ENCODE peak calls at places on chromosomes 12 and 14, in eight cellular contexts. R is lower leg skin; L is CD8-positive, alpha-beta T cell; O is upper lobe of right lung; Q is fibroblast of the aortic adventitia; H is kidney; E is astrocyte of the spinal cord; M is colonic mucosa. J is an unnamed sample.
A peak's percentile ranks its signal among the peaks of the same experiment; 100 is the strongest.

GRCh38 chr14:70907172-70907995 is at the start of gene PCNX1:
- DNase-seq in Q (peak; percentile 81), L (peak; percentile 84), E (peak; percentile 85), H (peak; percentile 97), M (peak; percentile 87), R (peak; percentile 97), O (peak; percentile 95), J (peak; percentile 90)

GRCh38 chr14:103528158-103528511 is 861 bp upstream of the TRMT61A start:
- DNase-seq in E (no peak), M (peak; percentile 68), L (no peak), R (no peak), H (peak; percentile 83), O (no peak), Q (peak; percentile 27), J (no peak)

GRCh38 chr12:52440821-52441319 is 6.7 kb upstream of the KRT75 start:
- DNase-seq in L (no peak), Q (peak; percentile 2), R (peak; percentile 48), M (no peak), E (peak; percentile 33), H (no peak), O (no peak), J (no peak)

GRCh38 chr12:54251667-54252284 is 28.1 kb downstream of the CBX5 start:
- DNase-seq in Q (peak; percentile 73), L (no peak), E (peak; percentile 51), H (no peak), O (no peak), M (no peak), R (no peak), J (peak; percentile 41)

GRCh38 chr12:14384783-14385638 is 19.5 kb downstream of the ATF7IP start:
- DNase-seq in O (no peak), H (no peak), R (no peak), L (peak; percentile 26), E (peak; percentile 97), M (peak; percentile 76), Q (peak; percentile 96), J (peak; percentile 65)

GRCh38 chr14:51792819-51793218 is 67.6 kb upstream of the GNG2 start:
- DNase-seq in O (no peak), E (peak; percentile 14), Q (peak; percentile 5), L (no peak), H (no peak), R (no peak), M (no peak), J (no peak)

GRCh38 chr12:1936406-1937320 is 18.2 kb upstream of the CACNA2D4 start:
- DNase-seq in O (peak; percentile 87), R (no peak), L (no peak), M (peak; percentile 87), Q (peak; percentile 65), E (peak; percentile 76), H (peak; percentile 77), J (no peak)

GRCh38 chr12:96719671-96720362 is 187.2 kb upstream of the NEDD1 start:
- DNase-seq in R (no peak), Q (peak; percentile 25), L (no peak), O (no peak), H (no peak), E (peak; percentile 64), M (peak; percentile 21), J (peak; percentile 19)

GRCh38 chr12:42135264-42135814 is 9.3 kb downstream of the GXYLT1 start:
- DNase-seq in M (no peak), R (no peak), E (peak; percentile 72), Q (peak; percentile 83), O (no peak), L (no peak), H (no peak), J (no peak)

GRCh38 chr12:11623382-11623781 is 26.1 kb upstream of the ETV6 start:
- DNase-seq in H (no peak), Q (no peak), E (no peak), O (no peak), L (no peak), R (no peak), M (no peak), J (no peak)

GRCh38 chr12:46219892-46220655 is 48.8 kb downstream of the SLC38A1 start:
- DNase-seq in Q (peak; percentile 94), R (no peak), O (no peak), H (no peak), E (peak; percentile 73), L (peak; percentile 44), M (no peak), J (peak; percentile 35)

GRCh38 chr14:76955575-76956252 is 72.8 kb downstream of the IRF2BPL start:
- DNase-seq in E (peak; percentile 68), M (peak; percentile 44), L (peak; percentile 19), Q (no peak), R (no peak), O (no peak), H (no peak), J (no peak)

GRCh38 chr12:57736743-57737466 is 1.6 kb downstream of the AGAP2 start:
- DNase-seq in O (no peak), M (no peak), E (no peak), L (no peak), Q (no peak), H (no peak), R (no peak), J (no peak)

GRCh38 chr14:91140672-91141071 is 26.8 kb downstream of the DGLUCY start:
- DNase-seq in O (no peak), E (peak; percentile 22), R (no peak), L (no peak), H (no peak), Q (peak; percentile 54), M (peak; percentile 50), J (peak; percentile 44)

GRCh38 chr12:54225666-54226065 is 36.9 kb upstream of the SMUG1 start:
- DNase-seq in L (no peak), O (no peak), E (no peak), H (no peak), Q (peak; percentile 59), R (no peak), M (no peak), J (no peak)

GRCh38 chr12:19869413-19869812 is 430.1 kb downstream of the AEBP2 start:
- DNase-seq in M (no peak), L (no peak), O (no peak), H (no peak), Q (peak; percentile 39), E (peak; percentile 56), R (no peak), J (no peak)

GRCh38 chr12:81758421-81759214 is 532 bp downstream of the PPFIA2 start:
- DNase-seq in O (peak; percentile 64), H (peak; percentile 74), Q (peak; percentile 13), E (peak; percentile 41), L (no peak), R (no peak), M (no peak), J (peak; percentile 38)

GRCh38 chr14:53628747-53629146 is 327.9 kb downstream of the BMP4 start:
- DNase-seq in H (no peak), R (no peak), O (no peak), E (no peak), Q (no peak), L (no peak), M (no peak), J (no peak)

GRCh38 chr14:23364164-23364571 is 804 bp downstream of the EFS start:
- DNase-seq in O (no peak), L (no peak), Q (no peak), E (no peak), H (peak; percentile 63), M (no peak), R (peak; percentile 93), J (no peak)

GRCh38 chr12:32695787-32696186 is 16.7 kb downstream of the DNM1L start:
- DNase-seq in L (no peak), M (no peak), R (no peak), H (no peak), Q (no peak), E (no peak), O (no peak), J (no peak)
- TF ChIP-seq CTCF in L (no peak), M (no peak), R (no peak), H (no peak), Q (no peak), E (no peak), O (no peak), J (no peak)

DNA sequence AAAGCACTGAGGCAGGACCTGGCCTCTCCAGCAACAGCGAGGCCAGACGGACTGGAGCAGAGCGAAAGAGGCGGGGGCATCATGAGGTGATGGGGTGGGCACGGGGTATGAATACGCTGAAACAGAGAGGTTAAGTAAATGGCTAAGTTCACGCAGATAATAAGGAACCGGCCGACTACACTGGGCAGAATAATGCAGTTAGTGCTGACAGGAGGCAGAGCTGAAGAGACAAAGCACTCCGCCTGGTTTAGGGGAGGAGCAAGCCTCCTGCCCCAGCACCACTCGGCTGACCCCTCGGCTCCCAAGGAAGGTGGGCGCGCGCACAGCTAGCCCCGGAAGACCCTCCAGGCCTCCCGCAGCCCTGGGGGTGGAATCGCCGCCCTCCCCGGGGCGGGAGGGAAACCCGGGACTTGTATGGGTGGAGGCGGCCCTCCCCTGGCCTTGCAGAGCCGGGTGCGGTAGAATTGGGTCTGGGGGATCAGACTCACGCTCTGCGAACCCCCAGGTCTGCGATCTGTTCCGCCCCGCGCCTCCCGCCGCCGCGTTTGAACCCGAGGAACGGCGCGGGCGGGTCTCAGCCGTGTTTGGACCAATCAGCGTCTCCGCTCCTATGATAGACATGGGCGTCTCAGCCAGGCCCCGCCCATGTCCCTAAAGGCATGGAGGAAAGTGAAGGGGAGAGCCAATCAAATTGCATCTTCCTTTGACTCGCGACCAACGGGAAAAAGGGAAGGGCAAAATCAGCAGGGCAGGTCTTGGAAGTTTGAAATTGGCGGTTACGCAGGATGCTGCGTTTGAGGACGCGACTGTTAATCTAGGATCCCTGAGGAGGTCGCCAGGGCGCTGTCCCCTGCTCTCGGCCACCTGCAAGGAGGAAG is at the start of gene CIT:
- DNase-seq in E (peak; percentile 95), Q (peak; percentile 94), H (peak; percentile 94), L (peak; percentile 64), M (peak; percentile 92), O (peak; percentile 92), R (peak; percentile 97), J (peak; percentile 94)
- TF ChIP-seq CTCF in E (no peak), Q (no peak), H (no peak), L (no peak), M (no peak), O (no peak), R (no peak), J (no peak)

GRCh38 chr14:66396165-66396564 is 90.0 kb upstream of the CCDC196 start:
- DNase-seq in O (no peak), E (no peak), R (no peak), L (no peak), H (no peak), M (no peak), Q (no peak), J (no peak)
- TF ChIP-seq CTCF in O (no peak), E (no peak), R (no peak), L (no peak), H (no peak), M (no peak), Q (no peak), J (no peak)

GRCh38 chr14:34826661-34827060 is 48.5 kb downstream of the BAZ1A start:
- DNase-seq in O (no peak), Q (peak; percentile 16), M (no peak), L (no peak), H (no peak), E (peak; percentile 18), R (no peak), J (no peak)

GRCh38 chr14:34824256-34824655 is 50.9 kb downstream of the BAZ1A start:
- DNase-seq in M (no peak), Q (no peak), H (no peak), O (no peak), L (no peak), E (no peak), R (no peak), J (no peak)

DNA sequence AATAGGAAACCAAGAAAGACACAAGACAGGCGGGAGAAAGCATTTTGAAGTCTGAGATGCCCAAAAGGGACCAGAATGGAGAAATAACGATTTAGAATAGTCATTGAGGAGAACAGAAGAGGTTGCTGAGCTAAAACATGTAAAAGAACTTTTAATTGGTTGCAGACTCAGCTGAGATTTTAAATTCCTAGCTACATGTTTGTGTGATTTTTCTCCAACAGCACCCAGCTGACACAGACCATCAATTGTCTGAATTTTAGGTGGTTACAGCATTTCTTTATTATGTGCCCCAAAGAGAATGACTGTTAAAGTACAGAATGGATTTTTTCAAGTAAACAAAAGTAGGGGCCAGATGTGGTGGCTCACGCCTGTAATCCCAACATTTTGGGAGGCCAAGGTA is 50.3 kb downstream of the BAZ1A start:
- DNase-seq in R (no peak), M (no peak), H (no peak), Q (no peak), O (no peak), E (no peak), L (no peak), J (no peak)
- TF ChIP-seq CTCF in R (no peak), M (no peak), H (no peak), Q (no peak), O (no peak), E (no peak), L (no peak), J (no peak)

J was measured in Calu3.